ENCODE peak calls at places on chromosomes 16 and 17, in seven cellular contexts. P is cardiac muscle cell; C is dorsolateral prefrontal cortex; H is CD4-positive, alpha-beta T cell; T is GM23338; A is lung; G is gastrocnemius medialis. V is an unnamed sample.
A peak's percentile ranks its signal among the peaks of the same experiment; 100 is the strongest.

GRCh38 chr16:49890876-49891275 is 35.0 kb upstream of the ZNF423 start:
- DNase-seq in P (peak; percentile 51), C (no peak), H (no peak), T (peak; percentile 86), A (no peak), G (no peak), V (peak; percentile 37)

GRCh38 chr16:67150058-67150832 is 553 bp downstream of the B3GNT9 start:
- DNase-seq in P (peak; percentile 66), C (no peak), H (no peak), T (peak; percentile 83), A (no peak), G (no peak), V (peak; percentile 36)

GRCh38 chr17:41645371-41646063 is 21.1 kb upstream of the KRT17 start:
- DNase-seq in P (no peak), C (peak; percentile 15), H (no peak), T (no peak), A (no peak), G (no peak), V (no peak)

GRCh38 chr16:57392694-57393093 is 11.9 kb upstream of the CCL17 start:
- DNase-seq in P (no peak), C (no peak), H (no peak), T (no peak), A (no peak), G (no peak), V (no peak)

GRCh38 chr17:81245024-81245664 is 6.0 kb downstream of the NDUFAF8 start:
- DNase-seq in P (no peak), C (no peak), H (no peak), T (no peak), A (no peak), G (no peak), V (no peak)

GRCh38 chr16:89291355-89291754 is 73.9 kb downstream of the ZNF778 start:
- DNase-seq in P (no peak), C (no peak), H (no peak), T (no peak), A (no peak), G (no peak), V (no peak)

GRCh38 chr17:2058521-2059124 is 3.7 kb downstream of the HIC1 start:
- DNase-seq in P (peak; percentile 55), C (no peak), H (peak; percentile 67), T (peak; percentile 82), A (peak; percentile 79), G (peak; percentile 48), V (peak; percentile 70)

GRCh38 chr16:58551496-58551895 is 36.2 kb downstream of the SETD6 start:
- DNase-seq in P (no peak), C (no peak), H (no peak), T (no peak), A (no peak), G (peak; percentile 53), V (no peak)

GRCh38 chr16:79261461-79261860 is 339.1 kb downstream of the MAF start:
- DNase-seq in P (peak; percentile 55), C (peak; percentile 19), H (peak; percentile 41), T (peak; percentile 74), A (no peak), G (no peak), V (no peak)

GRCh38 chr17:33370384-33370783 is 77.3 kb upstream of the ASIC2 start:
- DNase-seq in P (no peak), C (no peak), H (no peak), T (peak; percentile 65), A (no peak), G (no peak), V (no peak)

GRCh38 chr17:82235775-82236141 is 6.9 kb downstream of the SLC16A3 start:
- DNase-seq in P (no peak), C (no peak), H (no peak), T (no peak), A (no peak), G (no peak), V (no peak)

GRCh38 chr16:86563489-86564345 is 2.9 kb upstream of the FOXC2 start:
- DNase-seq in P (peak; percentile 95), C (peak; percentile 86), H (peak; percentile 83), T (peak; percentile 96), A (peak; percentile 88), G (peak; percentile 83), V (peak; percentile 93)

GRCh38 chr16:29011112-29011511 is 26.3 kb downstream of the LAT start:
- DNase-seq in P (no peak), C (no peak), H (no peak), T (peak; percentile 78), A (no peak), G (no peak), V (no peak)

GRCh38 chr17:36661047-36661666 is 59.8 kb downstream of the MRM1 start:
- DNase-seq in P (no peak), C (peak; percentile 59), H (no peak), T (no peak), A (no peak), G (no peak), V (no peak)

DNA sequence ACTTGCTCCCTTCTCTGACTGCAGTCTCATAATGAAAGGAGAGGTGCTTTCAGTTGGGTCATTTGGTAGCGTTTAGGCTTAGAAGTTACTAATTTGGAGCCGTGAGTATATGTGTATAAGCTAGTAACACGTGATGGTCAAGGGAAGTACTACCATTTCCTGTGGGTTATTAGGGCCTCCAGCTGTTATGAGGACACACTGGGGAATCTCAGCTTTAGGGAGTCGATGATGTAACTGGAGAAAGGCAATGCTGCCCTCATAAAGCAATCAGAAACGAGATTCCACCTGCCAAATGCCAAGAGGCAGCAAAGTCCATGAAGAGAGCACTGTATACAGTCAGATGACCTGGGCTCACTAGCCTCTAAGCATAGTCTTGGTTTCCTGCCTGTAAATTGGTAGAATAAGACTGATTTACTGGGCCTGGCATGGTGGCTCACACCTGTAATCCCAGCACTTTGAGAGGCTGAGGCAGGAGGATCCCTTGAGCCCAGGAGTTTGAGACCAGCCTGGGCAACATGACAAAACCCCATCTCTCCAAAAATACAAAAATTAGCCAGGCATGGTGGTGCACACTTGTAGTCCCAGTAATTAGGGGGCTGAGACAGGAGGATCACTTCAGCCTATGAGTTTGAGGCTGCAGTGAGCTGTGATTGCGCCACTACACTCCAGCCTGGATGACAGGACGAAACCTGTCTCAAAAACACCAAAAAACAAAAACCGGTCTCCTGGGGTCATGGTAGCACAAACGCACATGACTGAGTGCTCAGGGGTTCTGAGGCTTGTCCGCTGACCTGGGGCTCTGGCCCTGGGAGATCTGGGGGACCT is 53.0 kb downstream of the SF3B3 start:
- DNase-seq in P (no peak), C (no peak), H (no peak), T (peak; percentile 37), A (no peak), G (no peak), V (no peak)
- H3K27ac ChIP-seq in P (peak overlapping the region; percentile 73), C (no peak overlapping the region), H (peak overlapping the region; percentile 47), T (peak overlapping the region; percentile 87), A (peak overlapping the region; percentile 69), G (peak overlapping the region; percentile 95), V (no peak overlapping the region)

GRCh38 chr16:3654249-3654991 is at the start of gene DNASE1:
- DNase-seq in P (peak; percentile 81), C (peak; percentile 27), H (peak; percentile 60), T (peak; percentile 93), A (peak; percentile 53), G (peak; percentile 42), V (peak; percentile 89)

GRCh38 chr16:3655791-3656490 is 1.4 kb downstream of the DNASE1 start:
- DNase-seq in P (no peak), C (no peak), H (no peak), T (no peak), A (no peak), G (peak; percentile 9), V (no peak)

GRCh38 chr16:3652373-3653037 is 2.0 kb upstream of the DNASE1 start:
- DNase-seq in P (no peak), C (no peak), H (peak; percentile 30), T (no peak), A (no peak), G (peak; percentile 8), V (no peak)

GRCh38 chr16:3656491-3657468 is 2.3 kb downstream of the DNASE1 start:
- DNase-seq in P (no peak), C (no peak), H (no peak), T (no peak), A (no peak), G (peak; percentile 8), V (peak; percentile 63)

DNA sequence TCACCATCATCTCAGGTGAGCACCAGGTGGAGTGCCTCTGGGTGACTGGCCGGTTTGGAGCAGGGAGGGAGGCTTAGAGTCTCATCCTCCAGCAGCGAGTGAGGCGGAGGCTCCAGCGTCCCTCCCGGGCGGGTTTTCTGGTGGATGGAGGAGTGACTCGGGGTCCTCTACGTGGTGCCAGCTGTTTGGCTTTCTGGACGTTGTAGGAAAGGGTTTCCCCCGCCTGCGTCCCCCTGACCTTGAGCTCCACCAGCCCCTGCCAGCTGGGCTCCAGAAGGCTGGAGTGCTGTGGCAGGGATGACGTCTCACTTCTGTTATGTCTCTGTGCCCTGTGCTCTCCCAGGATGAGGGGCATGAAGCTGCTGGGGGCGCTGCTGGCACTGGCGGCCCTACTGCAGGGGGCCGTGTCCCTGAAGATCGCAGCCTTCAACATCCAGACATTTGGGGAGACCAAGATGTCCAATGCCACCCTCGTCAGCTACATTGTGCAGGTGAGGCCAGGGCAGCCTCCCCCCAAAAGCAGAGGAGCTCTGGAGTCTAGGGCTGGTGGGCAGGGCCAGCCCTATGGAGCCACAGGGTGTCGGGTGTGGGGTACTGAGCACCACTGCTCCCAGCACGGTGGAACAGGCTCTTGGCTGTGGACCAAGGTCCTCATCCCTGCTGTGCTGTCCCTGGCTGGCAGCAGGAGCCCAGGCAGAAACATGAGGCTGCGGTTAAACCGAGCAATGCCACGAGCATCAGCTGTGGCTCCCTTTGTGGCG is 719 bp downstream of the DNASE1 start:
- DNase-seq in P (no peak), C (no peak), H (no peak), T (no peak), A (no peak), G (peak; percentile 5), V (peak; percentile 69)
- H3K27ac ChIP-seq in P (peak overlapping the region; percentile 68), C (no peak overlapping the region), H (no peak overlapping the region), T (peak overlapping the region; percentile 74), A (no peak overlapping the region), G (no peak overlapping the region), V (peak overlapping the region; percentile 83)

GRCh38 chr16:87834668-87835473 is 34.4 kb downstream of the SLC7A5 start:
- DNase-seq in P (peak; percentile 87), C (no peak), H (no peak), T (no peak), A (no peak), G (no peak), V (no peak)
- H3K27ac ChIP-seq in P (peak overlapping the region; percentile 20), C (no peak overlapping the region), H (no peak overlapping the region), T (no peak overlapping the region), A (no peak overlapping the region), G (no peak overlapping the region), V (no peak overlapping the region)

GRCh38 chr17:58341861-58342475 is 10.0 kb downstream of the SUPT4H1 start:
- DNase-seq in P (no peak), C (no peak), H (no peak), T (no peak), A (no peak), G (no peak), V (no peak)

GRCh38 chr17:58339775-58340622 is 11.4 kb upstream of the TSPOAP1 start:
- DNase-seq in P (no peak), C (no peak), H (no peak), T (no peak), A (no peak), G (no peak), V (no peak)

GRCh38 chr17:58338907-58339774 is 10.5 kb upstream of the TSPOAP1 start:
- DNase-seq in P (peak; percentile 57), C (no peak), H (no peak), T (peak; percentile 74), A (peak; percentile 54), G (peak; percentile 42), V (no peak)

GRCh38 chr17:58338454-58338841 is 9.9 kb upstream of the TSPOAP1 start:
- DNase-seq in P (no peak), C (no peak), H (no peak), T (no peak), A (no peak), G (no peak), V (no peak)

GRCh38 chr17:58340623-58340876 is 11.5 kb downstream of the SUPT4H1 start:
- DNase-seq in P (no peak), C (no peak), H (no peak), T (no peak), A (no peak), G (no peak), V (no peak)
- H3K27ac ChIP-seq in P (no peak overlapping the region), C (no peak overlapping the region), H (peak overlapping the region; percentile 98), T (no peak overlapping the region), A (no peak overlapping the region), G (no peak overlapping the region), V (no peak overlapping the region)